ENCODE peak calls at places on chromosomes 1 and 21, in eight cellular contexts. T is left lung; R is CD4-positive, CD25-positive, alpha-beta regulatory T cell; P is aorta; V is A549; L is heart left ventricle; A is HCT116; O is Panc1. D is an unnamed sample.
A peak's percentile ranks its signal among the peaks of the same experiment; 100 is the strongest.

GRCh38 chr21:34886554-34887385 is 162.3 kb downstream of the RUNX1 start:
- ATAC-seq in T (no peak), R (no peak), P (no peak), V (no peak), L (no peak), A (no peak), O (no peak), D (no peak)

GRCh38 chr1:165011947-165012346 is 344.6 kb downstream of the LMX1A start:
- ATAC-seq in T (no peak), R (no peak), P (no peak), V (no peak), L (no peak), A (no peak), O (no peak), D (no peak)

GRCh38 chr1:47192458-47193384 is 2.9 kb upstream of the PDZK1IP1 start:
- ATAC-seq in T (peak; percentile 54), R (peak; percentile 68), P (peak; percentile 58), V (peak; percentile 47), L (peak; percentile 51), A (peak; percentile 85), O (peak; percentile 79), D (peak; percentile 18)

GRCh38 chr1:25451903-25452302 is 21.2 kb downstream of the MACO1 start:
- ATAC-seq in T (no peak), R (no peak), P (no peak), V (no peak), L (no peak), A (no peak), O (no peak), D (no peak)

GRCh38 chr1:162192763-162193162 is 123.3 kb downstream of the NOS1AP start:
- ATAC-seq in T (no peak), R (no peak), P (no peak), V (no peak), L (peak; percentile 47), A (no peak), O (no peak), D (no peak)

GRCh38 chr1:221810406-221810805 is 68.5 kb upstream of the DUSP10 start:
- ATAC-seq in T (no peak), R (no peak), P (no peak), V (no peak), L (no peak), A (no peak), O (no peak), D (no peak)

GRCh38 chr1:162020145-162020544 is 3.5 kb downstream of the OLFML2B start:
- ATAC-seq in T (no peak), R (no peak), P (peak; percentile 58), V (no peak), L (no peak), A (no peak), O (no peak), D (no peak)

GRCh38 chr1:21811875-21812305 is at the start of gene LDLRAD2:
- ATAC-seq in T (no peak), R (no peak), P (no peak), V (peak; percentile 44), L (peak; percentile 8), A (no peak), O (no peak), D (no peak)

GRCh38 chr1:93395195-93395594 is 49.5 kb downstream of the DR1 start:
- ATAC-seq in T (no peak), R (no peak), P (no peak), V (no peak), L (no peak), A (no peak), O (no peak), D (no peak)

GRCh38 chr21:44657635-44658183 is at the start of gene KRTAP12-3:
- ATAC-seq in T (no peak), R (peak; percentile 66), P (no peak), V (no peak), L (no peak), A (no peak), O (no peak), D (no peak)

GRCh38 chr1:244439391-244440032 is 12.2 kb downstream of the ADSS2 start:
- ATAC-seq in T (peak; percentile 62), R (no peak), P (no peak), V (peak; percentile 68), L (peak; percentile 52), A (peak; percentile 68), O (peak; percentile 37), D (no peak)

GRCh38 chr1:1402081-1402900 is 3.2 kb upstream of the CCNL2 start:
- ATAC-seq in T (no peak), R (no peak), P (no peak), V (peak; percentile 14), L (no peak), A (peak; percentile 19), O (peak; percentile 41), D (no peak)

GRCh38 chr1:202140833-202141232 is 3.7 kb downstream of the ARL8A start:
- ATAC-seq in T (no peak), R (no peak), P (no peak), V (no peak), L (no peak), A (no peak), O (no peak), D (no peak)

GRCh38 chr1:196152086-196152485 is 456.2 kb downstream of the KCNT2 start:
- ATAC-seq in T (peak; percentile 64), R (no peak), P (no peak), V (no peak), L (no peak), A (no peak), O (no peak), D (no peak)

GRCh38 chr1:152577168-152577567 is 3.1 kb downstream of the LCE3D start:
- ATAC-seq in T (no peak), R (no peak), P (no peak), V (no peak), L (no peak), A (no peak), O (no peak), D (no peak)

GRCh38 chr1:234684854-234685253 is 74.9 kb upstream of the IRF2BP2 start:
- ATAC-seq in T (no peak), R (no peak), P (no peak), V (no peak), L (no peak), A (no peak), O (no peak), D (peak; percentile 61)

GRCh38 chr1:210697185-210697584 is 368.5 kb downstream of the HHAT start:
- ATAC-seq in T (no peak), R (no peak), P (no peak), V (no peak), L (no peak), A (no peak), O (no peak), D (no peak)

GRCh38 chr21:41662161-41662560 is 104.7 kb downstream of the RIPK4 start:
- ATAC-seq in T (no peak), R (no peak), P (no peak), V (no peak), L (no peak), A (no peak), O (no peak), D (no peak)

GRCh38 chr1:184300446-184300845 is 86.4 kb upstream of the C1orf21 start:
- ATAC-seq in T (no peak), R (no peak), P (no peak), V (no peak), L (no peak), A (no peak), O (no peak), D (no peak)

GRCh38 chr21:25813917-25814316 is 79.1 kb downstream of the GABPA start:
- ATAC-seq in T (no peak), R (no peak), P (no peak), V (no peak), L (no peak), A (no peak), O (no peak), D (no peak)

GRCh38 chr1:185785586-185785985 is 51.4 kb downstream of the HMCN1 start:
- ATAC-seq in T (no peak), R (no peak), P (no peak), V (no peak), L (no peak), A (no peak), O (no peak), D (no peak)

GRCh38 chr1:11479375-11479979 is 522 bp downstream of the DISP3 start:
- ATAC-seq in T (no peak), R (no peak), P (no peak), V (peak; percentile 7), L (no peak), A (peak; percentile 7), O (no peak), D (no peak)
- H3K27ac ChIP-seq in T (no peak overlapping the region), R (no peak overlapping the region), P (no peak overlapping the region), V (peak overlapping the region; percentile 75), L (no peak overlapping the region), A (peak overlapping the region; percentile 70), O (no peak overlapping the region), D (no peak overlapping the region)

GRCh38 chr1:172589553-172589952 is 56.6 kb downstream of the SUCO start:
- ATAC-seq in T (no peak), R (no peak), P (no peak), V (no peak), L (no peak), A (no peak), O (no peak), D (no peak)
- H3K27ac ChIP-seq in T (peak overlapping the region; percentile 67), R (no peak overlapping the region), P (no peak overlapping the region), V (no peak overlapping the region), L (no peak overlapping the region), A (no peak overlapping the region), O (no peak overlapping the region), D (no peak overlapping the region)

GRCh38 chr1:65167544-65167943 is 19.5 kb downstream of the AK4 start:
- ATAC-seq in T (no peak), R (no peak), P (no peak), V (no peak), L (no peak), A (no peak), O (no peak), D (no peak)

GRCh38 chr1:65166572-65167305 is 18.7 kb downstream of the AK4 start:
- ATAC-seq in T (no peak), R (no peak), P (no peak), V (no peak), L (peak; percentile 59), A (no peak), O (no peak), D (no peak)

GRCh38 chr1:65172936-65173335 is 24.9 kb downstream of the AK4 start:
- ATAC-seq in T (no peak), R (no peak), P (no peak), V (no peak), L (no peak), A (no peak), O (no peak), D (no peak)

GRCh38 chr1:65168867-65169266 is 20.9 kb downstream of the AK4 start:
- ATAC-seq in T (no peak), R (no peak), P (no peak), V (no peak), L (no peak), A (no peak), O (no peak), D (no peak)

GRCh38 chr1:65170511-65171142 is 22.6 kb downstream of the AK4 start:
- ATAC-seq in T (peak; percentile 59), R (no peak), P (peak; percentile 85), V (no peak), L (peak; percentile 37), A (no peak), O (no peak), D (peak; percentile 61)
- H3K27ac ChIP-seq in T (no peak overlapping the region), R (no peak overlapping the region), P (no peak overlapping the region), V (no peak overlapping the region), L (peak overlapping the region; percentile 13), A (no peak overlapping the region), O (no peak overlapping the region), D (peak overlapping the region; percentile 29)

DNA sequence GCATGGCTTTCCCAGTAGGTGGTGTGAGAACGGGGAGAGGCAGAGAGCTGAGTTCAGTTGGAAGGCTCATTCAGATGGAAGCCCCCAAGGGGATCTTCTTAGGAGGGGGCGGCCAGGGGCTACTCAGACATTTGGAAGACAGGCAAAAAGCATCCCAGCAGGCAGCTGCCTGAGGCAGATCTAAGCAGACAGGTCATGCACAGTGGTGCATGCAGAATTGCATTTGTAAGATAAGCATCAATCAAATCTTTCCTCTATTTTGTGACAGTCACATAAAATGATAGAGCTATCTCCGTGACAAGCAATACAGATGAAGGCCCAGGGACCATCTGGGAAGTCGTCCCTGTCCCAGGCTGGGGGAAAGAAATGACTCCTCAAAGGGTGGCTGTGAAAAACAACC is 3.8 kb downstream of the RAB3B start:
- ATAC-seq in T (no peak), R (no peak), P (no peak), V (no peak), L (no peak), A (no peak), O (no peak), D (no peak)
- H3K27ac ChIP-seq in T (no peak overlapping the region), R (no peak overlapping the region), P (no peak overlapping the region), V (no peak overlapping the region), L (no peak overlapping the region), A (no peak overlapping the region), O (no peak overlapping the region), D (no peak overlapping the region)